ENCODE peak calls at places on chromosome 3, in four cellular contexts. One of them, this sample, is unnamed.

GRCh38 chr3:175940243-175940642 is 1081.1 kb downstream of the NAALADL2 start:
- DNase-seq in HCT116: no peak
- DNase-seq in PC-3: peak
- DNase-seq in hepatocyte: no peak
- DNase-seq in this sample: no peak

GRCh38 chr3:128572644-128573105 is 77.9 kb downstream of the RPN1 start:
- DNase-seq in HCT116: peak
- DNase-seq in PC-3: peak
- DNase-seq in hepatocyte: peak
- DNase-seq in this sample: peak

GRCh38 chr3:175149675-175150074 is 290.5 kb downstream of the NAALADL2 start:
- DNase-seq in HCT116: no peak
- DNase-seq in PC-3: peak
- DNase-seq in hepatocyte: peak
- DNase-seq in this sample: no peak

GRCh38 chr3:61718565-61718964 is 157.2 kb downstream of the PTPRG start:
- DNase-seq in HCT116: no peak
- DNase-seq in PC-3: no peak
- DNase-seq in hepatocyte: no peak
- DNase-seq in this sample: no peak

GRCh38 chr3:13420051-13420816 is at the start of gene NUP210:
- DNase-seq in HCT116: no peak
- DNase-seq in PC-3: peak
- DNase-seq in hepatocyte: peak
- DNase-seq in this sample: peak

GRCh38 chr3:41698931-41699330 is 263.0 kb downstream of the ULK4 start:
- DNase-seq in HCT116: no peak
- DNase-seq in PC-3: peak
- DNase-seq in hepatocyte: no peak
- DNase-seq in this sample: no peak

GRCh38 chr3:64668582-64669510 is 19.0 kb downstream of the ADAMTS9 start:
- DNase-seq in HCT116: no peak
- DNase-seq in PC-3: no peak
- DNase-seq in hepatocyte: no peak
- DNase-seq in this sample: no peak

GRCh38 chr3:186383026-186383993 is 21.3 kb upstream of the DGKG start:
- DNase-seq in HCT116: no peak
- DNase-seq in PC-3: no peak
- DNase-seq in hepatocyte: no peak
- DNase-seq in this sample: no peak

GRCh38 chr3:195082811-195083210 is 188.1 kb downstream of the XXYLT1 start:
- DNase-seq in HCT116: no peak
- DNase-seq in PC-3: no peak
- DNase-seq in hepatocyte: no peak
- DNase-seq in this sample: no peak

GRCh38 chr3:37693791-37694194 is 167.9 kb upstream of the CTDSPL start:
- DNase-seq in HCT116: no peak
- DNase-seq in PC-3: no peak
- DNase-seq in hepatocyte: no peak
- DNase-seq in this sample: no peak

GRCh38 chr3:131142580-131142979 is 115.9 kb downstream of the NEK11 start:
- DNase-seq in HCT116: no peak
- DNase-seq in PC-3: peak
- DNase-seq in hepatocyte: no peak
- DNase-seq in this sample: no peak

GRCh38 chr3:435161-435560 is 238.6 kb downstream of the CHL1 start:
- DNase-seq in HCT116: no peak
- DNase-seq in PC-3: peak
- DNase-seq in hepatocyte: no peak
- DNase-seq in this sample: no peak

GRCh38 chr3:129592362-129593150 is 13.9 kb downstream of the PLXND1 start:
- DNase-seq in HCT116: no peak
- DNase-seq in PC-3: no peak
- DNase-seq in hepatocyte: peak
- DNase-seq in this sample: peak

GRCh38 chr3:76415384-76415783 is 624.5 kb upstream of the ROBO2 start:
- DNase-seq in HCT116: no peak
- DNase-seq in PC-3: no peak
- DNase-seq in hepatocyte: no peak
- DNase-seq in this sample: no peak

GRCh38 chr3:60919296-60919695 is 332.0 kb downstream of the FHIT start:
- DNase-seq in HCT116: no peak
- DNase-seq in PC-3: no peak
- DNase-seq in hepatocyte: no peak
- DNase-seq in this sample: no peak

GRCh38 chr3:54020436-54020835 is 101.9 kb upstream of the CACNA2D3 start:
- DNase-seq in HCT116: no peak
- DNase-seq in PC-3: no peak
- DNase-seq in hepatocyte: no peak
- DNase-seq in this sample: no peak

GRCh38 chr3:138921316-138922292 is 25.3 kb downstream of the FOXL2 start:
- DNase-seq in HCT116: no peak
- DNase-seq in PC-3: peak
- DNase-seq in hepatocyte: no peak
- DNase-seq in this sample: no peak

GRCh38 chr3:57127849-57128566 is 37.1 kb downstream of the IL17RD start:
- DNase-seq in HCT116: no peak
- DNase-seq in PC-3: no peak
- DNase-seq in hepatocyte: peak
- DNase-seq in this sample: no peak

GRCh38 chr3:73687081-73688004 is 62.6 kb upstream of the PDZRN3 start:
- DNase-seq in HCT116: no peak
- DNase-seq in PC-3: no peak
- DNase-seq in hepatocyte: peak
- DNase-seq in this sample: no peak

GRCh38 chr3:20123121-20123652 is 62.8 kb downstream of the SGO1 start:
- DNase-seq in HCT116: no peak
- DNase-seq in PC-3: no peak
- DNase-seq in hepatocyte: no peak
- DNase-seq in this sample: no peak

GRCh38 chr3:9036327-9037112 is 73.2 kb upstream of the RAD18 start:
- DNase-seq in HCT116: no peak
- DNase-seq in PC-3: no peak
- DNase-seq in hepatocyte: peak
- DNase-seq in this sample: no peak

GRCh38 chr3:136678981-136679380 is 73.2 kb downstream of the STAG1 start:
- DNase-seq in HCT116: no peak
- DNase-seq in PC-3: no peak
- DNase-seq in hepatocyte: no peak
- DNase-seq in this sample: no peak

GRCh38 chr3:25885544-25885943 is 95.7 kb downstream of the OXSM start:
- DNase-seq in HCT116: no peak
- DNase-seq in PC-3: peak
- DNase-seq in hepatocyte: peak
- DNase-seq in this sample: no peak

GRCh38 chr3:71048948-71049347 is 534.6 kb downstream of the FOXP1 start:
- DNase-seq in HCT116: no peak
- DNase-seq in PC-3: peak
- DNase-seq in hepatocyte: no peak
- DNase-seq in this sample: no peak

GRCh38 chr3:88298189-88298588 is 148.4 kb downstream of the C3orf38 start:
- DNase-seq in HCT116: no peak
- DNase-seq in PC-3: no peak
- DNase-seq in hepatocyte: no peak
- DNase-seq in this sample: no peak

GRCh38 chr3:47012342-47013230 is 33.1 kb downstream of the NBEAL2 start:
- DNase-seq in HCT116: no peak
- DNase-seq in PC-3: no peak
- DNase-seq in hepatocyte: no peak
- DNase-seq in this sample: peak

GRCh38 chr3:182596673-182597410 is 196.5 kb upstream of the ATP11B start:
- DNase-seq in HCT116: no peak
- DNase-seq in PC-3: no peak
- DNase-seq in hepatocyte: no peak
- DNase-seq in this sample: no peak

GRCh38 chr3:160296591-160296990 is 71.4 kb downstream of the C3orf80 start:
- DNase-seq in HCT116: no peak
- DNase-seq in PC-3: no peak
- DNase-seq in hepatocyte: no peak
- DNase-seq in this sample: no peak

DNA sequence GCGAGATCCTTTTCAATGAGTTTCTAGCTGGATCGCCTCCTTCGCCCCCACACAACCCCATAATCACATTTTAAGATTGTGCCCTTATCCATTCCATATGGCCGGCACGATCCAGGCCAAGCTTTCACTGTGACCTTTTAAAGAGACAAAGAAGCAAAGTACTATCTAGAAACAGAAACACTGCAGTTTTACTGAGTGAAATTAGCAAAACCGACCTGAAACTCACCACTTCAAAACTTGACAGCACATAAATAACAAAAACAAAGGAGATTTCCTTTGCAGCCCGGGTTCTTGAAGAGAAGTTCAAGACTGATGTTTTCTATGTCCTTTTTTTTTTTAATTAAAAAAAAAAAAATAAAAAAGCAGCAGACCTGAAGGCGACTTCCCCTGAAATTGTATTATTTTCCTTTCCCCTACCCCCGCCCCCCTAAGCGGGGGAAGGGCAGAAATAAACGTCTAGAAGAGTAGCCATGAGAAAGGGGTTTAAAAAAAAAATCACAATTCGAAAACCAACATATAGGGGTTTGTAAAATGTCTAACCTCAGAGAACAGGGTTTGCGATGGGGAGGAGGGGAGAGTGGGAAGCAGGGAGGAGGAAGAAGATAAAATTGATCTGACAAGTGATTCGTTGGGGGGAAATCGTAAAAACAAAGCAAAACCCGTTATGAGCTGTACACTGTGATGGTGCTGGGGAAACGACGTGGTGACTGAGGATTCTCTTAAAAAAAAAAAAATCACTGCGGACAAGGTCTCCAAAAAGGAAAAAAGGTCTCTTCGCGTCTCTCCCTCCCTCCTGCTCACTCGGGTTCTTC is 1.5 kb downstream of the SATB1 start:
- DNase-seq in HCT116: peak
- DNase-seq in PC-3: peak
- DNase-seq in hepatocyte: peak
- DNase-seq in this sample: peak
- TF ChIP-seq EZH2 in HCT116: no peak
- TF ChIP-seq EZH2 in PC-3: no peak
- TF ChIP-seq EZH2 in hepatocyte: no peak
- TF ChIP-seq EZH2 in this sample: no peak

GRCh38 chr3:158095302-158095997 is 10.8 kb downstream of the SHOX2 start:
- DNase-seq in HCT116: no peak
- DNase-seq in PC-3: no peak
- DNase-seq in hepatocyte: no peak
- DNase-seq in this sample: no peak
- TF ChIP-seq EZH2 in HCT116: no peak
- TF ChIP-seq EZH2 in PC-3: no peak
- TF ChIP-seq EZH2 in hepatocyte: peak
- TF ChIP-seq EZH2 in this sample: no peak

DNA sequence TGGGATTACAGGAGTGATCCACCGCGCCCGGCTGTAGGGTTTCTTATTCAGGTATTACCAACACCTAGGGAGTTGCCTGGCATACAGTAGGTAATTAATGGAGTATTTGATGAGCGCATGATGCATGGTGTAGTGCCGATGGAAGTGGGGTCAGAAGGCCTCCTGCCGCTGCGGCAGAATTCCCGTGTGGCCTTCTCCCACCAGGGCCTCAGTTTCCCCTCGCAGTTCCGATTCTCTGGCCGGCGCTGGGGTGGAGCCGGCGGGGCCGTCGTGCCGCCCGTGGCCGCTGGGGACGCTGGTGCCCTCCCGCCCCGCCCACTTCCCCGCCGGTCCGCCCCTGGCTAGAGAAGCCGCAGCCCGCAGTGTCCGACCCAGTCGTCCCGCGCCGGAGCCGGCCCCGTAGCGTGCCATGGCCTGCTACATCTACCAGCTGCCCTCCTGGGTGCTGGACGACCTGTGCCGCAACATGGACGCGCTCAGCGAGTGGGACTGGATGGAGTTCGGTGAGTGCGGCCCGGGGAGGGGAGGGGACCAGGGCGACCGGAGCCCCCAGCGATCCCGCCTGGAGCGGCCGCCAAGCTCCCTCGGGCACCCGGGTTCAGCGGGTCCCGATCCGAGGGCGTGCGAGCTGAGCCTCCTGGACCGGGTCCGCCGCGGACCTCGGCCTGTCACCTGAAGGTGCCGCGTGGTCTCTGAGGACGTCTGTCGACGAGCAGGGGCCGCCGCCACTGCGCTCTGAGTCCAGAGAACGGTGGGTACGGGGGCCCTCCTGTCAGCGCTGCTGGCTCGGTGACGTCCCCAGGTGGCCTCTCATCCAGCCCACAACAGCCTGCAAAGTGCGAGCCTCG is at the start of gene IRAK2:
- DNase-seq in HCT116: peak
- DNase-seq in PC-3: peak
- DNase-seq in hepatocyte: peak
- DNase-seq in this sample: no peak
- TF ChIP-seq EZH2 in HCT116: no peak
- TF ChIP-seq EZH2 in PC-3: no peak
- TF ChIP-seq EZH2 in hepatocyte: no peak
- TF ChIP-seq EZH2 in this sample: no peak

GRCh38 chr3:29453278-29453961 is 172.5 kb downstream of the RBMS3 start:
- DNase-seq in HCT116: no peak
- DNase-seq in PC-3: peak
- DNase-seq in hepatocyte: no peak
- DNase-seq in this sample: no peak

GRCh38 chr3:29454326-29454725 is 173.5 kb downstream of the RBMS3 start:
- DNase-seq in HCT116: no peak
- DNase-seq in PC-3: no peak
- DNase-seq in hepatocyte: no peak
- DNase-seq in this sample: no peak

GRCh38 chr3:29452923-29453277 is 172.0 kb downstream of the RBMS3 start:
- DNase-seq in HCT116: no peak
- DNase-seq in PC-3: no peak
- DNase-seq in hepatocyte: no peak
- DNase-seq in this sample: no peak

GRCh38 chr3:29447946-29448632 is 167.2 kb downstream of the RBMS3 start:
- DNase-seq in HCT116: no peak
- DNase-seq in PC-3: no peak
- DNase-seq in hepatocyte: no peak
- DNase-seq in this sample: no peak

DNA sequence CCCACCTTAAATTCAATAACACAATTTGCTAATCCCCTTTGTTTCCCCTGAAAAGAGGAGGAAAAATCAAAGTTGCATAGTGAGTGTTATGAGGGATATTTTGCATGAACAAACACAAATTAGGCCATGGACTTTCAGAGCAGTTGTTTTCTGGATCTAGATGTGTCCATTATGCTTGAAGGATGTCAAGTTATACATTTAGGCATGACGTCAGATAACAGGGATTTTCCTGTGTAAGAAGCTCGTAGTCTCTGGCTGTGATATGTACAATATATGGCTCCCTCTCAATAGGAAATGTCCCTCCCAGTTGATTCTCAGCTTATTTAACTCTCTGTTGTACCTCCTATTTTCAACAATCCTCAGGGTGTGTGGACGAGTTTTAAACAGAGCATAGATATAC is 171.0 kb downstream of the RBMS3 start:
- DNase-seq in HCT116: no peak
- DNase-seq in PC-3: no peak
- DNase-seq in hepatocyte: no peak
- DNase-seq in this sample: no peak
- TF ChIP-seq EZH2 in HCT116: no peak
- TF ChIP-seq EZH2 in PC-3: no peak
- TF ChIP-seq EZH2 in hepatocyte: no peak
- TF ChIP-seq EZH2 in this sample: no peak

GRCh38 chr3:49489247-49489646 is 19.2 kb downstream of the DAG1 start:
- DNase-seq in HCT116: no peak
- DNase-seq in PC-3: no peak
- DNase-seq in hepatocyte: no peak
- DNase-seq in this sample: no peak

GRCh38 chr3:49484471-49484870 is 14.4 kb downstream of the DAG1 start:
- DNase-seq in HCT116: no peak
- DNase-seq in PC-3: no peak
- DNase-seq in hepatocyte: no peak
- DNase-seq in this sample: no peak
- TF ChIP-seq EZH2 in HCT116: no peak
- TF ChIP-seq EZH2 in PC-3: no peak
- TF ChIP-seq EZH2 in hepatocyte: no peak
- TF ChIP-seq EZH2 in this sample: no peak

This sample was measured in DND-41.